ENCODE peak calls at places on chromosomes 3 and 15, in four cellular contexts. A is RKO, I is DMS153, N is HL-60. M is an unnamed sample.

GRCh38 chr3:160667452-160667851 is 9.5 kb upstream of the ARL14 start:
- DNase-seq in I (no peak), A (peak), N (no peak), M (no peak)

GRCh38 chr3:39176025-39176714 is 16.2 kb downstream of the XIRP1 start:
- DNase-seq in A (no peak), I (no peak), N (no peak), M (no peak)

GRCh38 chr3:184645304-184645703 is 66.6 kb downstream of the MAGEF1 start:
- DNase-seq in N (no peak), A (no peak), I (peak), M (no peak)

GRCh38 chr15:92915766-92916435 is 15.8 kb downstream of the CHD2 start:
- DNase-seq in I (no peak), A (no peak), N (no peak), M (no peak)

GRCh38 chr3:111151438-111151837 is 79.8 kb downstream of the NECTIN3 start:
- DNase-seq in A (peak), I (no peak), N (no peak), M (no peak)

GRCh38 chr3:193835414-193835813 is 242.4 kb downstream of the OPA1 start:
- DNase-seq in A (no peak), I (no peak), N (no peak), M (no peak)

GRCh38 chr3:111336511-111336910 is 205.5 kb upstream of the CD96 start:
- DNase-seq in N (no peak), A (no peak), I (no peak), M (no peak)

GRCh38 chr3:105767776-105768175 is 101.0 kb downstream of the CBLB start:
- DNase-seq in N (no peak), A (no peak), I (no peak), M (no peak)

GRCh38 chr3:196356556-196356955 is 18.4 kb upstream of the TM4SF19 start:
- DNase-seq in A (no peak), I (no peak), N (no peak), M (no peak)

GRCh38 chr15:79027532-79028410 is 62.8 kb downstream of the RASGRF1 start:
- DNase-seq in A (no peak), I (no peak), N (no peak), M (no peak)

GRCh38 chr3:141373768-141374526 is 5.6 kb downstream of the ZBTB38 start:
- DNase-seq in I (no peak), A (no peak), N (no peak), M (no peak)

GRCh38 chr3:63909431-63909830 is 2.8 kb downstream of the SCAANT1 start:
- DNase-seq in I (no peak), A (no peak), N (no peak), M (no peak)

GRCh38 chr15:55003900-55004879 is 192.6 kb downstream of the RSL24D1 start:
- DNase-seq in I (no peak), N (no peak), A (no peak), M (no peak)

GRCh38 chr3:72329354-72329753 is 518.9 kb downstream of the SHQ1 start:
- DNase-seq in A (no peak), N (no peak), I (peak), M (peak)

GRCh38 chr3:24503499-24504176 is 9.0 kb upstream of the THRB start:
- DNase-seq in I (no peak), N (no peak), A (no peak), M (no peak)

M was measured in globus pallidus.